ENCODE peak calls at places on chromosomes 16 and 17, in five cellular contexts. J is trophoblast cell, W is H9, A is mesenchymal stem cell, T is H1. H is an unnamed sample.
A peak's percentile ranks its signal among the peaks of the same experiment; 100 is the strongest.

GRCh38 chr16:3492356-3492755 is 2.9 kb downstream of the C16orf90 start:
- DNase-seq in J (no peak), W (no peak), A (no peak), T (no peak), H (no peak)

GRCh38 chr17:31629696-31630470 is 229.2 kb downstream of the COPRS start:
- DNase-seq in J (no peak), W (no peak), A (no peak), T (no peak), H (no peak)

GRCh38 chr16:28873543-28874201 is 4.6 kb upstream of the ATP2A1 start:
- DNase-seq in J (peak; percentile 42), W (peak; percentile 59), A (peak; percentile 19), T (peak; percentile 87), H (no peak)

GRCh38 chr16:83513006-83513755 is 294.6 kb upstream of the HSBP1 start:
- DNase-seq in J (no peak), W (no peak), A (peak; percentile 83), T (no peak), H (no peak)

GRCh38 chr16:31107465-31107867 is 720 bp upstream of the BCKDK start:
- DNase-seq in J (no peak), W (no peak), A (no peak), T (no peak), H (no peak)

GRCh38 chr16:8959921-8960787 is 3.6 kb downstream of the USP7 start:
- DNase-seq in J (no peak), W (no peak), A (peak; percentile 55), T (no peak), H (no peak)

GRCh38 chr17:34443832-34444469 is 80.9 kb upstream of the CCL1 start:
- DNase-seq in J (peak; percentile 30), W (peak; percentile 71), A (no peak), T (peak; percentile 62), H (peak; percentile 33)

GRCh38 chr17:32331243-32332040 is 10.5 kb downstream of the C17orf75 start:
- DNase-seq in J (no peak), W (no peak), A (peak; percentile 53), T (no peak), H (no peak)

GRCh38 chr17:43401293-43401692 is 2.5 kb downstream of the ARL4D start:
- DNase-seq in J (no peak), W (no peak), A (peak; percentile 95), T (no peak), H (no peak)

GRCh38 chr17:82752371-82753200 is 721 bp downstream of the TBCD start:
- DNase-seq in J (no peak), W (no peak), A (peak; percentile 65), T (no peak), H (no peak)

GRCh38 chr17:65057520-65058075 is 1.1 kb upstream of the GNA13 start:
- DNase-seq in J (peak; percentile 88), W (no peak), A (peak; percentile 66), T (no peak), H (no peak)

GRCh38 chr17:79534851-79535727 is 75.8 kb downstream of the RBFOX3 start:
- DNase-seq in J (no peak), W (no peak), A (no peak), T (no peak), H (no peak)

GRCh38 chr16:30509081-30509480 is 17.3 kb downstream of the ZNF768 start:
- DNase-seq in J (no peak), W (no peak), A (no peak), T (no peak), H (no peak)

GRCh38 chr17:44221072-44221861 is 1.8 kb upstream of the UBTF start:
- DNase-seq in J (peak; percentile 82), W (peak; percentile 84), A (peak; percentile 93), T (peak; percentile 84), H (peak; percentile 76)

GRCh38 chr16:9447195-9447551 is 355.7 kb downstream of the HAPSTR1 start:
- DNase-seq in J (no peak), W (no peak), A (no peak), T (no peak), H (no peak)

GRCh38 chr17:72556944-72557826 is 436.4 kb downstream of the SOX9 start:
- DNase-seq in J (peak; percentile 85), W (peak; percentile 95), A (peak; percentile 68), T (peak; percentile 88), H (peak; percentile 69)

GRCh38 chr17:1470071-1470773 is 14.2 kb upstream of the CRK start:
- DNase-seq in J (no peak), W (no peak), A (no peak), T (no peak), H (no peak)

GRCh38 chr16:88831838-88832237 is 20.1 kb upstream of the APRT start:
- DNase-seq in J (peak; percentile 24), W (no peak), A (no peak), T (no peak), H (no peak)
- H2AK5ac ChIP-seq in J (no peak overlapping the region), W (no peak overlapping the region), A (no peak overlapping the region), T (no peak overlapping the region), H (peak overlapping the region; percentile 37)

DNA sequence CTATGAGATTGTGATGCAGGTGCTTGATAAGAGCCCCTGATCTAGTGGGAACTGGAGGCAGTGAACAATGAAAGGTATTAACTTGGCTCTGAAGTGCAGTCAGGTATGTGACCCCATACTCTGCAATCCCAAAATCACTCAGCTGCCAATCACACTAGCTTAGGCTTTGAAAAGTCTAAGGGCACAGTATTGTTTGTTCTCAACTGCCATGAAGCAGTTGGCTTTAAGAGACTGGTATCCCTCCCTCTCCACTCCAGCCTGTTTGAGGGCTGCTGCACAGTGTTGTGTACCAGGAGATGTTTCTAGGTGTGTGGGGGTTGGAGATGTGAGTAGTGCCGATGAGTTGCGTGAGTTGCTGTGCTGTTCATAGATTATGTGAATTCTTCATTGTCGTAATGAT is 2.4 kb downstream of the YPEL2 start:
- DNase-seq in J (no peak), W (no peak), A (no peak), T (no peak), H (no peak)
- H3K4me1 ChIP-seq in J (peaks cover 16% of the 10 kb centered on the region), W (peaks cover 3% of the 10 kb centered on the region), A (peaks cover 16% of the 10 kb centered on the region), T (peaks cover 11% of the 10 kb centered on the region), H (peaks cover 28% of the 10 kb centered on the region)

GRCh38 chr17:56244268-56244890 is 91.1 kb downstream of the ANKFN1 start:
- DNase-seq in J (peak; percentile 30), W (no peak), A (no peak), T (no peak), H (no peak)
- H2BK12ac ChIP-seq in J (no peak overlapping the region), W (no peak overlapping the region), A (no peak overlapping the region), T (no peak overlapping the region), H (no peak overlapping the region)

GRCh38 chr17:46783031-46783593 is 35.4 kb downstream of the WNT3 start:
- DNase-seq in J (no peak), W (no peak), A (no peak), T (no peak), H (no peak)

GRCh38 chr17:46777943-46778915 is 40.3 kb downstream of the WNT3 start:
- DNase-seq in J (no peak), W (no peak), A (peak; percentile 27), T (no peak), H (no peak)

GRCh38 chr17:46780003-46780373 is 38.5 kb downstream of the WNT3 start:
- DNase-seq in J (no peak), W (no peak), A (no peak), T (no peak), H (no peak)

GRCh38 chr17:46785696-46786095 is 32.8 kb downstream of the WNT3 start:
- DNase-seq in J (peak; percentile 90), W (peak; percentile 60), A (no peak), T (no peak), H (no peak)

DNA sequence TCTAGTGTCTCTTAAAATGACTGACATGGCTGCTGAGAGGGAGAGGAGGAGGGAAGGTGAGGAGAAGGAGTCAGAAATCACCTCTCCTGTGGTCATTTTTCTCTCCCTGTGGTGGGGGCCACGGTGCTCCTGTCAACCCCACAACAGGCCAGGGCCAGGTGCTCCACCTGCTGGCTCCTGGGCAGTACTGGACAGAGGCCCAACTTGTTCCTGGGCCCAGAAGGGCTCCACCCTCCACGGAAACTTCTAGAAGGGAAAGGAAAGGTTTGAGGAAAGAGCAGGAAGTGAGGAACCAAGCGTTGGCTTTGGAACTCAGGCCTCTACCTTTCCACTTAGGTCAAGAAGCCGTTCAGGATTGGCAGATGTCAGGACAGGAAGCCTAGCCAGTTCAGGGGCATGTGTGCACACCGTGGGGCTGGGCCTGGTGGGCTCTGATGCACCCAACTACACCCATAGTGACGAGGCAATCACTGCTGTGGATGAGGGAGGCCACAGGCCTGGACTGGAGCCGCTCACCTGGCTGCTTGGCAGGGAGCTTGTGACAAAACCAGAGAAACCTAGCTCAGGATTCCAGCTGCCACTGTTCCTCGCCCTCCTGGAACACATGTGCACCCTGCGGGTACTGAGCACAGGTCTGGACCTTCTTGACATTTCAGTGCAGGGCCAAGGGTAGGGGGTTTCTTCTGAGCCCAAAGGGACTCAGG is 36.1 kb downstream of the WNT3 start:
- DNase-seq in J (peak; percentile 50), W (peak; percentile 80), A (peak; percentile 26), T (peak; percentile 69), H (no peak)
- H2AK5ac ChIP-seq in J (peak overlapping the region; percentile 7), W (no peak overlapping the region), A (no peak overlapping the region), T (no peak overlapping the region), H (peak overlapping the region; percentile 2)

GRCh38 chr16:56610609-56611111 is 2.3 kb downstream of the MT2A start:
- DNase-seq in J (no peak), W (no peak), A (peak; percentile 71), T (no peak), H (no peak)
- H3K4me1 ChIP-seq in J (peaks cover 27% of the 10 kb centered on the region), W (peaks cover 6% of the 10 kb centered on the region), A (peaks cover 36% of the 10 kb centered on the region), T (peaks cover 13% of the 10 kb centered on the region), H (peaks cover 16% of the 10 kb centered on the region)

DNA sequence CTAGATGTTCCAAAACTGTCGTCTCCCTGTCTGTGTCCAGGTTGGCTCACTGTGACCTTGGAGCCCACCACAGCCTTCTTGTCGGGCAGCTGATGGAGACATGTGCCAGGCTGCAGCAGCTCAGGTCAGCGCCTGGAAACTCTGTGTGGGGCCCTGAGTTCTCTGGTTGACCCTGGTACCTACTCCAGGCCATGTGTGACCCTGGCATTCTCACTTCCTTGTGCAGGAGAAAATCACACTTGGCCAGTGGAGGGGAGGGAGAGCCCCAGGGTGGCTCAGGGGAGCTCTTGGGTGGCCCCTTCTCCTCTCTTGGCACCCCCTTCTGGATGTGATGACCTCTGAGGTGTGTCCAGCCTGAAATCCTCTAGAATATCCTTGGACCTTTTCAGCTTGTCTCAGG is 25.0 kb upstream of the CPNE2 start:
- DNase-seq in J (no peak), W (no peak), A (no peak), T (no peak), H (no peak)
- H2BK12ac ChIP-seq in J (no peak overlapping the region), W (no peak overlapping the region), A (no peak overlapping the region), T (no peak overlapping the region), H (no peak overlapping the region)

GRCh38 chr17:75685508-75685907 is 18.4 kb downstream of the SAP30BP start:
- DNase-seq in J (peak; percentile 19), W (no peak), A (no peak), T (no peak), H (no peak)
- H2AK5ac ChIP-seq in J (no peak overlapping the region), W (no peak overlapping the region), A (peak overlapping the region; percentile 94), T (no peak overlapping the region), H (no peak overlapping the region)

DNA sequence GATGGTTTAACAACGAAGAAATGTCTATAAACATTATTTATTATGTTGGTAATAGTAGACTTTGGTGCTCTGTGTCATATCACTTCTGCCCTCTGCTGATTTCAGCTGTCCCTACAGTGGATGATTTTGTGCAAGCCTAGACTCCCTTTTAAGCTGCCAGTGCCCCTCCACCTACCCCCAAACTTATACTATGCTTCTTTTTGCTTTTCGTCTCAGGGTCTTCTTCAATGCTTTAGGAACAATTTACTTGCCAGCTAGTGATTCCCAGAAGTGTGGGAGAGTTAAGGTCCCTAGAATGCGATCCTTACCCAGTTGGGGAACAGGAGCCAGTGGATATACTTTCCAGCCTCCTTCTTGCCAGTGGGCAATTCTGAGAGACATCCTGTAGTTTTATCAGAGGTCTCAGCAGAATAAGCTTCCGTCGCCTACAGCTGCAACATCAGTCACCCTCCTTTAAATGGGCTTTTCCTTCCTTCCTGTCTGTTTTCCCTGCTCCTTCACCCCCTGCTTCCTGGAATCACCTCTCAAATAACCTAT is 4.1 kb downstream of the ICAM2 start:
- DNase-seq in J (no peak), W (no peak), A (no peak), T (peak; percentile 38), H (no peak)
- H3K4me1 ChIP-seq in J (no peaks in the 10 kb centered on the region), W (no peaks in the 10 kb centered on the region), A (peaks cover 2% of the 10 kb centered on the region), T (peaks cover 3% of the 10 kb centered on the region), H (no peaks in the 10 kb centered on the region)

GRCh38 chr16:50050802-50051201 is 15.0 kb upstream of the HEATR3 start:
- DNase-seq in J (no peak), W (no peak), A (no peak), T (no peak), H (no peak)
- H2BK12ac ChIP-seq in J (no peak overlapping the region), W (no peak overlapping the region), A (no peak overlapping the region), T (no peak overlapping the region), H (no peak overlapping the region)